ENCODE peak calls at places on chromosomes 5 and 9, in six cellular contexts. J, Y, F, O, G and A are unnamed samples.

GRCh38 chr5:15105799-15106393 is 234.3 kb upstream of the ANKH start:
- DNase-seq in J (peak), Y (peak), F (peak), O (peak), G (peak), A (peak)

GRCh38 chr5:1504617-1505016 is 19.1 kb downstream of the LPCAT1 start:
- DNase-seq in J (no peak), Y (no peak), F (no peak), O (no peak), G (no peak), A (no peak)

GRCh38 chr9:117044241-117044640 is 357.1 kb downstream of the TRIM32 start:
- DNase-seq in J (no peak), Y (no peak), F (no peak), O (no peak), G (no peak), A (no peak)

GRCh38 chr5:61850696-61851095 is 455.3 kb upstream of the KIF2A start:
- DNase-seq in J (no peak), Y (no peak), F (no peak), O (no peak), G (no peak), A (no peak)

GRCh38 chr5:141753971-141754713 is 72.1 kb upstream of the ARAP3 start:
- DNase-seq in J (peak), Y (peak), F (peak), O (peak), G (no peak), A (no peak)

GRCh38 chr9:80796662-80797426 is 892.5 kb downstream of the TLE1 start:
- DNase-seq in J (no peak), Y (no peak), F (no peak), O (no peak), G (no peak), A (no peak)

GRCh38 chr9:114161518-114161917 is 6.2 kb downstream of the COL27A1 start:
- DNase-seq in J (no peak), Y (no peak), F (no peak), O (no peak), G (no peak), A (no peak)

GRCh38 chr5:83548556-83548955 is 77.0 kb downstream of the VCAN start:
- DNase-seq in J (no peak), Y (no peak), F (no peak), O (no peak), G (no peak), A (no peak)

GRCh38 chr9:16729656-16730055 is 140.8 kb downstream of the BNC2 start:
- DNase-seq in J (no peak), Y (no peak), F (no peak), O (no peak), G (no peak), A (no peak)

GRCh38 chr5:157802747-157803146 is 56.2 kb downstream of the CLINT1 start:
- DNase-seq in J (no peak), Y (no peak), F (no peak), O (no peak), G (no peak), A (no peak)

GRCh38 chr5:180831139-180832080 is 28.8 kb upstream of the MGAT1 start:
- DNase-seq in J (peak), Y (peak), F (peak), O (peak), G (no peak), A (no peak)

GRCh38 chr5:158755971-158756370 is 343.7 kb downstream of the EBF1 start:
- DNase-seq in J (no peak), Y (no peak), F (no peak), O (no peak), G (no peak), A (no peak)

GRCh38 chr9:130642926-130643325 is 21.5 kb upstream of the PRDM12 start:
- DNase-seq in J (no peak), Y (no peak), F (no peak), O (no peak), G (no peak), A (no peak)

GRCh38 chr5:84131372-84131771 is 253.3 kb downstream of the EDIL3 start:
- DNase-seq in J (no peak), Y (no peak), F (no peak), O (peak), G (no peak), A (no peak)

GRCh38 chr5:75716715-75717081 is 539 bp downstream of the POC5 start:
- DNase-seq in J (no peak), Y (no peak), F (no peak), O (no peak), G (no peak), A (no peak)

GRCh38 chr9:85332487-85332886 is 409.3 kb downstream of the AGTPBP1 start:
- DNase-seq in J (no peak), Y (no peak), F (no peak), O (peak), G (peak), A (no peak)

GRCh38 chr5:1747079-1747802 is 52.4 kb downstream of the MRPL36 start:
- DNase-seq in J (no peak), Y (no peak), F (no peak), O (no peak), G (no peak), A (no peak)

GRCh38 chr5:154268073-154268472 is 77.5 kb downstream of the GALNT10 start:
- DNase-seq in J (no peak), Y (no peak), F (no peak), O (no peak), G (no peak), A (no peak)

GRCh38 chr9:121824651-121825480 is 173.4 kb downstream of the DAB2IP start:
- DNase-seq in J (no peak), Y (peak), F (no peak), O (peak), G (peak), A (no peak)

GRCh38 chr5:57495285-57495684 is 12.7 kb upstream of the ACTBL2 start:
- DNase-seq in J (no peak), Y (no peak), F (peak), O (no peak), G (no peak), A (no peak)

GRCh38 chr5:164422400-164422799 is 917.0 kb downstream of the MAT2B start:
- DNase-seq in J (no peak), Y (no peak), F (no peak), O (no peak), G (peak), A (no peak)

GRCh38 chr9:12785251-12785880 is 10.5 kb downstream of the LURAP1L start:
- DNase-seq in J (peak), Y (no peak), F (no peak), O (peak), G (no peak), A (no peak)

GRCh38 chr9:15606667-15607472 is 54.0 kb downstream of the CCDC171 start:
- DNase-seq in J (peak), Y (peak), F (no peak), O (peak), G (peak), A (no peak)

GRCh38 chr9:99140685-99141314 is 35.9 kb downstream of the TGFBR1 start:
- DNase-seq in J (peak), Y (peak), F (peak), O (peak), G (peak), A (no peak)

GRCh38 chr5:7638456-7638855 is 212.5 kb downstream of the CFAP90 start:
- DNase-seq in J (no peak), Y (no peak), F (no peak), O (no peak), G (no peak), A (no peak)

GRCh38 chr5:54177058-54177457 is 133.3 kb downstream of the ARL15 start:
- DNase-seq in J (no peak), Y (no peak), F (no peak), O (no peak), G (no peak), A (no peak)

GRCh38 chr9:88342246-88342645 is 46.0 kb upstream of the SPIN1 start:
- DNase-seq in J (peak), Y (no peak), F (no peak), O (no peak), G (no peak), A (no peak)

GRCh38 chr9:75866273-75866871 is 24.1 kb upstream of the PCSK5 start:
- DNase-seq in J (peak), Y (peak), F (peak), O (peak), G (peak), A (peak)

GRCh38 chr5:108858959-108859358 is 111.3 kb downstream of the FER start:
- DNase-seq in J (peak), Y (no peak), F (no peak), O (peak), G (no peak), A (no peak)

GRCh38 chr9:127525426-127526188 is 74.3 kb downstream of the LRSAM1 start:
- DNase-seq in J (no peak), Y (peak), F (peak), O (peak), G (peak), A (no peak)

GRCh38 chr9:72843525-72844439 is 109.1 kb downstream of the ALDH1A1 start:
- DNase-seq in J (peak), Y (no peak), F (no peak), O (no peak), G (peak), A (no peak)

GRCh38 chr9:134287591-134288518 is 38.4 kb upstream of the RXRA start:
- DNase-seq in J (no peak), Y (no peak), F (no peak), O (no peak), G (no peak), A (no peak)

GRCh38 chr5:35854248-35854647 is 2.4 kb upstream of the IL7R start:
- DNase-seq in J (no peak), Y (no peak), F (no peak), O (no peak), G (no peak), A (no peak)

GRCh38 chr5:52961238-52961637 is 27.9 kb upstream of the ITGA2 start:
- DNase-seq in J (peak), Y (no peak), F (no peak), O (no peak), G (no peak), A (peak)

DNA sequence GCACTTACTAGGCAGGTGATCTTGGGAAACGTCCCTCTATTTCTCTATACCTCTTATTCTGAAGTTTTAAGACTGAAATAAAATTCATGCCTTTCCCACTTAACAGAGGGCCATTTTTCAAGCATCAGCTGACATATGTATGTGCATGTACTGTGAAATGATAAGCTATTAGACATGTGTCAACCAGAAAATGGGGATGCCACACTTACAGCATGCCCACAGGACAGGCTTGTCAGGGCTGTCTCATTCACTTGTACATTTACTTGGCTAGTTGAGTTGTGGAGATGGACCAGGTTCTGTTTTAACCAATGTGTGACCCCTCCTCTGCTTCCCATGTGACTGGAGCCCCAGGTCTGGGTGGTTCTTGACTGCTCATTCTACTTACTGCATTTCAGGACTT is 78.5 kb downstream of the C9orf152 start:
- DNase-seq in J (no peak), Y (no peak), F (no peak), O (no peak), G (no peak), A (no peak)
- H3K4me3 ChIP-seq in J (no peak), Y (no peak), F (no peak), O (no peak), G (no peak), A (no peak)

GRCh38 chr5:10676946-10677345 is 84.1 kb downstream of the DAP start:
- DNase-seq in J (no peak), Y (no peak), F (no peak), O (no peak), G (no peak), A (no peak)
- H3K27ac ChIP-seq in J (no peak), Y (no peak), F (no peak), O (no peak), G (no peak), A (no peak)

GRCh38 chr5:172605466-172605865 is 35.6 kb upstream of the NEURL1B start:
- DNase-seq in J (no peak), Y (no peak), F (no peak), O (no peak), G (no peak), A (no peak)

GRCh38 chr5:172608773-172609172 is 32.3 kb upstream of the NEURL1B start:
- DNase-seq in J (no peak), Y (no peak), F (no peak), O (no peak), G (no peak), A (no peak)

GRCh38 chr5:172606156-172606785 is 34.8 kb upstream of the NEURL1B start:
- DNase-seq in J (no peak), Y (no peak), F (no peak), O (no peak), G (no peak), A (no peak)

GRCh38 chr5:172610643-172611042 is 30.4 kb upstream of the NEURL1B start:
- DNase-seq in J (no peak), Y (no peak), F (no peak), O (no peak), G (no peak), A (no peak)

GRCh38 chr5:172607213-172607793 is 33.8 kb upstream of the NEURL1B start:
- DNase-seq in J (peak), Y (no peak), F (no peak), O (no peak), G (no peak), A (no peak)
- TF ChIP-seq EZH2 in J (no peak), Y (no peak), F (no peak), O (no peak), G (no peak), A (no peak)

DNA sequence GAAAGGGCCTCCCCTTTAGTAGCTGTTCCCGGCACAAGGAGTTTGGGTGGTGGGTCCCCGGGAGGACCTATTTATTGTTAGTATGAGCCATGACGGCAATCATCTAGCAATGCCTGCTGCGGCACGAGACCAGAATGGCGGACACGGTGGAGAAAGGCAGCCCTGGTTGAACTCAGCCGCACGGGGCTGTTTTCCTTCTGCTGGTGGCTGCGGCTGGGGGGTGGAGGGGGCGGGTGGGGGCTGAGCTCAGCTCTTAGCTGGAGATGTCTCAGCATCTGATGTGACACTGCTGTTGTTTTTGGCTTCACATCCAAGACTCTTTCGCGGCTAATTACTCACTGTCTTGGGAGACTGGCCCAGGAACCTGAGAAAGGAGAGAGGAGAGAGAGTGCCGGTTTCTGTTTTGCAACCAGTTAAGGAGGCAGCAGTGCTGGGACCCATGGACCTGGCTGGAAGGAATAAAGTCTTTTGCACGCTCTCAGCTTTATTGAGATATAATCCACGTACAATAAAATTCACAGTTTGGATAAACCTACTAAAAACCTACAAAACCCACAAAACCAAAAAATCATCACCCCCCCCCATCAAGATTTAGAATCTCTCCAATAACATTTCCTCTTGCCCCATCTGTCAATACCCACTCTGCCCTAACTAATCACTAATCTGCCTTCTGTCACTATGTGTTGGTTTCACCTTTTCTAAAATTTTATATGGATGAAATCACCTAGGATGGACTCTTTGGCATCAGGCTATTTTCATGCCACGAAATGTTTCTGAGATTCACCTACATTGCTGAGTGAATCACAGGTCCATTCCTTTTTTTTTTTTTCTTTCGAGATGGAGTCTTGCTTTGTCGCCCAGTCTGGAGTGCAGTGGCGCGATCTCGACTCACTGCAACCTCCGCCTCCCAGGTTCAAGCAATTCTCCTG is 81.8 kb upstream of the NEURL1B start:
- DNase-seq in J (peak), Y (no peak), F (no peak), O (peak), G (no peak), A (no peak)
- H3K4me3 ChIP-seq in J (no peak), Y (no peak), F (no peak), O (peak), G (no peak), A (no peak)

DNA sequence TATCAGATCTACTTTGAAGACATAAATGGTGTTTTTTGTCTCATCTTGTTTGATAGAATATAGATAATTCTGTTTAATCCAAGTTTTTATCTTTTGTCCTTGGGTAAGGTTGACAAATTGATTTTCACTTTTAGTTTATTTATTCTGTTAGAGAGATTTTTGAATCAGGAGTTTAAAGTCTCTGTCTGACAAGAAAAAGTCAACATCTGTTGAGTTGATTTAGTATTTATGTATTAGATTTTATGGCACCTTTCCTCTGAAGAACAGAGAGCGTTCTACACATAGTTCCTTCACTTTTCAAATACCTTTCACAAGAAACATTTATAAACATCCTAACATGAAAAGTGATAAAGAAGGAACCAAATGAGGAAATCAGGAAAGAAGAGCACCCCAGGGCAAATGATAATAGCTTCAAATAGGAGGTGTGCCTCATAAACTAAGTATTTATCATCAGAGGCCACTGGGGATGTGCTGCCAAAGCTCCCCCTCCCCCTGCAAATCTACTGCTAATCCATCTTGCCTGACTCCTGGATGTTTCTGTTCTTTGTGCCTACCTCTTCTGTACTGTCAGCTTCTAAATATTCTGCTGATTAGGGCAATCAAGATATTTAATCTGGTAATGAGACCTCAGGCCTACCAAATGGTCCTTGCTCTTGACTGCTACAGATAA is 457.7 kb upstream of the CHD1 start:
- DNase-seq in J (no peak), Y (no peak), F (no peak), O (no peak), G (no peak), A (no peak)
- H3K27ac ChIP-seq in J (no peak), Y (no peak), F (no peak), O (no peak), G (no peak), A (no peak)

GRCh38 chr9:35675204-35675603 is 1.5 kb downstream of the CA9 start:
- DNase-seq in J (no peak), Y (no peak), F (no peak), O (no peak), G (no peak), A (no peak)
- TF ChIP-seq EZH2 in J (no peak), Y (no peak), F (no peak), O (no peak), G (no peak), A (no peak)

GRCh38 chr9:21553441-21553840 is 71.3 kb upstream of the IFNE start:
- DNase-seq in J (no peak), Y (no peak), F (no peak), O (no peak), G (no peak), A (no peak)
- H3K4me3 ChIP-seq in J (peak), Y (no peak), F (no peak), O (peak), G (no peak), A (no peak)